ENCODE peak calls at places on chromosomes 16 and 17, in six cellular contexts. H is substantia nigra, S is GM03348, N is NCI-H1930, Z is activated gamma-delta T cell, M is endothelial cell. L is an unnamed sample.

GRCh38 chr16:86946396-86946795 is 368.0 kb downstream of the FOXL1 start:
- DNase-seq in H (no peak), S (peak), N (no peak), Z (no peak), M (no peak), L (no peak)

GRCh38 chr16:74304164-74304834 is 7.7 kb downstream of the PSMD7 start:
- DNase-seq in H (no peak), S (peak), N (no peak), Z (no peak), M (no peak), L (no peak)

GRCh38 chr17:62778990-62779681 is 29.0 kb downstream of the MARCHF10 start:
- DNase-seq in H (no peak), S (peak), N (no peak), Z (no peak), M (no peak), L (peak)

GRCh38 chr17:72985882-72986720 is 106.4 kb downstream of the SLC39A11 start:
- DNase-seq in H (peak), S (peak), N (peak), Z (no peak), M (peak), L (no peak)

GRCh38 chr16:14302399-14303181 is 231.5 kb downstream of the MRTFB start:
- DNase-seq in H (no peak), S (peak), N (no peak), Z (no peak), M (peak), L (no peak)

GRCh38 chr17:77667478-77667877 is 291.0 kb upstream of the TNRC6C start:
- DNase-seq in H (no peak), S (no peak), N (no peak), Z (no peak), M (no peak), L (no peak)

GRCh38 chr17:40984226-40984625 is at the start of gene KRT40:
- DNase-seq in H (no peak), S (no peak), N (no peak), Z (no peak), M (no peak), L (no peak)

GRCh38 chr16:30534368-30535105 is at the start of gene ZNF747:
- DNase-seq in H (peak), S (peak), N (peak), Z (peak), M (peak), L (peak)

GRCh38 chr17:67055811-67056745 is 11.7 kb downstream of the CACNG1 start:
- DNase-seq in H (no peak), S (no peak), N (no peak), Z (no peak), M (no peak), L (no peak)

GRCh38 chr17:27975146-27976011 is 67.1 kb upstream of the NLK start:
- DNase-seq in H (no peak), S (peak), N (no peak), Z (no peak), M (no peak), L (no peak)

GRCh38 chr17:58156839-58157803 is 8.9 kb downstream of the OR4D1 start:
- DNase-seq in H (no peak), S (peak), N (peak), Z (peak), M (peak), L (peak)

GRCh38 chr17:19376799-19377198 is 1.5 kb upstream of the MAPK7 start:
- DNase-seq in H (no peak), S (no peak), N (no peak), Z (no peak), M (no peak), L (no peak)

GRCh38 chr16:54847207-54847606 is 83.5 kb upstream of the IRX5 start:
- DNase-seq in H (no peak), S (no peak), N (no peak), Z (no peak), M (no peak), L (peak)

GRCh38 chr17:55769625-55770000 is 18.8 kb downstream of the PCTP start:
- DNase-seq in H (no peak), S (peak), N (no peak), Z (no peak), M (no peak), L (no peak)

GRCh38 chr17:70074991-70075390 is at the start of gene KCNJ16:
- DNase-seq in H (no peak), S (no peak), N (peak), Z (no peak), M (no peak), L (peak)

GRCh38 chr17:81558941-81559806 is 7.0 kb upstream of the FAAP100 start:
- DNase-seq in H (no peak), S (no peak), N (no peak), Z (no peak), M (no peak), L (no peak)

GRCh38 chr16:1920727-1921155 is 2.5 kb upstream of the HS3ST6 start:
- DNase-seq in H (no peak), S (no peak), N (peak), Z (no peak), M (peak), L (no peak)

L was measured in NCI-H1417 treated with DMSO at 0.1 percent for 48 hours.